ENCODE peak calls at places on chromosomes 5 and 9, in seven cellular contexts. I is fibroblast of lung; F is upper lobe of left lung; H is WERI-Rb-1; O is upper lobe of right lung; C is CD8-positive, alpha-beta memory T cell; T is neuronal stem cell. Y is an unnamed sample.

GRCh38 chr9:119968837-119969707 is 599.8 kb upstream of the BRINP1 start:
- DNase-seq in I (peak), F (no peak), H (peak), O (peak), C (peak), T (peak), Y (no peak)

GRCh38 chr5:6585168-6585567 is 47.7 kb downstream of the NSUN2 start:
- DNase-seq in I (no peak), F (no peak), H (no peak), O (no peak), C (no peak), T (no peak), Y (no peak)

GRCh38 chr9:69411931-69412740 is 87.1 kb downstream of the ENTREP1 start:
- DNase-seq in I (no peak), F (peak), H (no peak), O (no peak), C (no peak), T (no peak), Y (no peak)

GRCh38 chr5:15601274-15601673 is 101.3 kb downstream of the FBXL7 start:
- DNase-seq in I (peak), F (no peak), H (peak), O (no peak), C (no peak), T (no peak), Y (no peak)

GRCh38 chr9:69012690-69013403 is 1.1 kb downstream of the PRKACG start:
- DNase-seq in I (no peak), F (no peak), H (no peak), O (no peak), C (no peak), T (no peak), Y (no peak)

GRCh38 chr5:125006011-125006685 is 259.7 kb upstream of the ZNF608 start:
- DNase-seq in I (no peak), F (no peak), H (no peak), O (no peak), C (no peak), T (peak), Y (no peak)

GRCh38 chr9:3035594-3036389 is 191.9 kb upstream of the PUM3 start:
- DNase-seq in I (no peak), F (no peak), H (no peak), O (no peak), C (no peak), T (no peak), Y (no peak)

GRCh38 chr5:16502866-16503265 is 37.3 kb upstream of the ZNF622 start:
- DNase-seq in I (peak), F (no peak), H (no peak), O (no peak), C (no peak), T (no peak), Y (peak)

GRCh38 chr5:161847896-161848510 is at the start of gene GABRA1:
- DNase-seq in I (no peak), F (peak), H (peak), O (no peak), C (no peak), T (peak), Y (no peak)

GRCh38 chr9:8560560-8561525 is 761.3 kb upstream of the DMAC1 start:
- DNase-seq in I (peak), F (no peak), H (no peak), O (no peak), C (no peak), T (no peak), Y (no peak)

GRCh38 chr9:22595805-22596204 is 149.2 kb downstream of the DMRTA1 start:
- DNase-seq in I (no peak), F (no peak), H (no peak), O (no peak), C (no peak), T (no peak), Y (no peak)

GRCh38 chr9:91301161-91301560 is 60.6 kb downstream of the AUH start:
- DNase-seq in I (peak), F (no peak), H (no peak), O (no peak), C (no peak), T (no peak), Y (no peak)

GRCh38 chr9:110526426-110526825 is 53.1 kb downstream of the SVEP1 start:
- DNase-seq in I (peak), F (no peak), H (no peak), O (no peak), C (no peak), T (no peak), Y (peak)

GRCh38 chr5:111997308-111998159 is 240.5 kb upstream of the NREP start:
- DNase-seq in I (peak), F (no peak), H (no peak), O (no peak), C (no peak), T (no peak), Y (no peak)

GRCh38 chr9:14309403-14309802 is 4.5 kb downstream of the NFIB start:
- DNase-seq in I (peak), F (no peak), H (no peak), O (no peak), C (no peak), T (no peak), Y (peak)

GRCh38 chr9:124723352-124723751 is 47.8 kb downstream of the NR6A1 start:
- DNase-seq in I (no peak), F (no peak), H (no peak), O (no peak), C (no peak), T (no peak), Y (no peak)

GRCh38 chr9:35695801-35696420 is 6.2 kb upstream of the TPM2 start:
- DNase-seq in I (peak), F (no peak), H (no peak), O (no peak), C (no peak), T (no peak), Y (no peak)

GRCh38 chr9:93813687-93814560 is 141.2 kb downstream of the BARX1 start:
- DNase-seq in I (no peak), F (peak), H (peak), O (peak), C (no peak), T (peak), Y (no peak)

GRCh38 chr5:68215208-68215887 is at the start of gene PIK3R1:
- DNase-seq in I (peak), F (peak), H (peak), O (peak), C (peak), T (peak), Y (no peak)

GRCh38 chr5:68217476-68217984 is 2.0 kb downstream of the PIK3R1 start:
- DNase-seq in I (peak), F (peak), H (no peak), O (no peak), C (no peak), T (no peak), Y (no peak)

GRCh38 chr5:68214472-68215207 is 916 bp upstream of the PIK3R1 start:
- DNase-seq in I (no peak), F (peak), H (no peak), O (no peak), C (no peak), T (no peak), Y (no peak)

GRCh38 chr5:68215888-68216736 is 556 bp downstream of the PIK3R1 start:
- DNase-seq in I (peak), F (peak), H (peak), O (peak), C (peak), T (peak), Y (no peak)

GRCh38 chr5:68216737-68217231 is 1.2 kb downstream of the PIK3R1 start:
- DNase-seq in I (peak), F (no peak), H (no peak), O (no peak), C (no peak), T (peak), Y (no peak)
- H3K27ac ChIP-seq in I (peak), F (peak), H (peak), O (peak), C (peak), T (peak), Y (peak)

DNA sequence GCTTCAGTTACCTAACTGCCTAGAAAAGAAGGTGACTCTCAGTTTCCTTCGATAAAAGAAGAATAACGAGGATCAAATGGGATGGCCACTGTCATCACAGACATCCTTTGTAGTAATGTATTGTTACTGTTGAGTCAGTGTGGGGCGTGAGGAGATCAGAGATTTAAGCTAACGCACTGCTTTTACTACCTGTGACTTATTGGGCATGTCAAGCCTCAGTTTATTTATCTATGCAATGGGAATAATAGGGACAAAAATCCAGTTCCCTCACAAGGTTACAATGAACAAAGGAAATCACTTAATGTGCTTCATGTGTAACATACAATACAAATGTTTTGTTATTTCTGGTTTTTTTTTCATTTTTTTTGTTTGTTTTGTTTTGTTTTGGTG is 255 bp upstream of the TRPM6 start:
- DNase-seq in I (no peak), F (no peak), H (no peak), O (no peak), C (no peak), T (peak), Y (no peak)
- H3K4me3 ChIP-seq in I (no peak), F (no peak), H (peak), O (no peak), C (no peak), T (peak), Y (no peak)

GRCh38 chr9:108786322-108786721 is 69.5 kb downstream of the ACTL7B start:
- DNase-seq in I (no peak), F (no peak), H (no peak), O (no peak), C (no peak), T (no peak), Y (no peak)

GRCh38 chr9:108783318-108784127 is 72.3 kb downstream of the ACTL7B start:
- DNase-seq in I (no peak), F (no peak), H (peak), O (no peak), C (no peak), T (no peak), Y (no peak)

GRCh38 chr9:108786756-108787663 is 68.8 kb downstream of the ACTL7B start:
- DNase-seq in I (peak), F (no peak), H (peak), O (no peak), C (no peak), T (no peak), Y (no peak)

GRCh38 chr9:108784128-108784490 is 71.7 kb downstream of the ACTL7B start:
- DNase-seq in I (peak), F (no peak), H (no peak), O (no peak), C (no peak), T (no peak), Y (no peak)

DNA sequence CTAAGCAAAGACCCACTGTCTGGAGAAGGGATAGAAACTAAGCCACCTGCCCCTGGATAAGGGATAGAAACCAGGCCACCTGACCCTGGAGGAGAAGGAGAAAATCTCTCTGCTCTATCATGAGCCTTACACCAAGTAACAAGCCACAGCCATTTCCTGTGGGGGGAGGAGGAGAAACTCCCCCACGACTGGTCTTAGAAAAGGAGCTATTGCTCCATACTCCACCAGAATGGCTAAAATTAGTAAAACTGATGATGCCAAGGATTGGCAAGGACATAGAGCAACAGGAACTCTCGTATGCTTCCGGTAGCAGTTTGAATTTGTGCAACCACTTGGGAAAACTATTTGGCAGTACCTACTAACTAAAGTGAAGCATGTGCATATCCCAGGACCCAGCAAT is 70.8 kb downstream of the ACTL7B start:
- DNase-seq in I (peak), F (no peak), H (peak), O (no peak), C (no peak), T (no peak), Y (no peak)
- H3K27ac ChIP-seq in I (no peak), F (peak), H (peak), O (no peak), C (no peak), T (no peak), Y (no peak)

GRCh38 chr5:151086192-151086869 is 5.5 kb upstream of the TNIP1 start:
- DNase-seq in I (no peak), F (no peak), H (no peak), O (peak), C (no peak), T (no peak), Y (no peak)

GRCh38 chr5:151086905-151087360 is 6.1 kb upstream of the TNIP1 start:
- DNase-seq in I (no peak), F (peak), H (no peak), O (peak), C (no peak), T (no peak), Y (no peak)

GRCh38 chr5:151087475-151087874 is 6.6 kb upstream of the TNIP1 start:
- DNase-seq in I (no peak), F (no peak), H (no peak), O (no peak), C (no peak), T (no peak), Y (no peak)

GRCh38 chr5:151084363-151084762 is 3.5 kb upstream of the TNIP1 start:
- DNase-seq in I (no peak), F (no peak), H (no peak), O (no peak), C (no peak), T (no peak), Y (no peak)

GRCh38 chr5:151085517-151086031 is 4.7 kb upstream of the TNIP1 start:
- DNase-seq in I (no peak), F (peak), H (no peak), O (peak), C (no peak), T (no peak), Y (no peak)
- H3K4me3 ChIP-seq in I (no peak), F (no peak), H (no peak), O (no peak), C (no peak), T (no peak), Y (no peak)

GRCh38 chr5:81773574-81773973 is 22.7 kb upstream of the SSBP2 start:
- DNase-seq in I (no peak), F (no peak), H (no peak), O (no peak), C (no peak), T (no peak), Y (no peak)
- H3K27ac ChIP-seq in I (no peak), F (no peak), H (no peak), O (no peak), C (no peak), T (no peak), Y (no peak)

GRCh38 chr9:112752334-112753110 is 2.0 kb downstream of the SNX30 start:
- DNase-seq in I (no peak), F (no peak), H (no peak), O (no peak), C (no peak), T (no peak), Y (no peak)
- H3K4me3 ChIP-seq in I (no peak), F (no peak), H (no peak), O (peak), C (no peak), T (no peak), Y (no peak)

DNA sequence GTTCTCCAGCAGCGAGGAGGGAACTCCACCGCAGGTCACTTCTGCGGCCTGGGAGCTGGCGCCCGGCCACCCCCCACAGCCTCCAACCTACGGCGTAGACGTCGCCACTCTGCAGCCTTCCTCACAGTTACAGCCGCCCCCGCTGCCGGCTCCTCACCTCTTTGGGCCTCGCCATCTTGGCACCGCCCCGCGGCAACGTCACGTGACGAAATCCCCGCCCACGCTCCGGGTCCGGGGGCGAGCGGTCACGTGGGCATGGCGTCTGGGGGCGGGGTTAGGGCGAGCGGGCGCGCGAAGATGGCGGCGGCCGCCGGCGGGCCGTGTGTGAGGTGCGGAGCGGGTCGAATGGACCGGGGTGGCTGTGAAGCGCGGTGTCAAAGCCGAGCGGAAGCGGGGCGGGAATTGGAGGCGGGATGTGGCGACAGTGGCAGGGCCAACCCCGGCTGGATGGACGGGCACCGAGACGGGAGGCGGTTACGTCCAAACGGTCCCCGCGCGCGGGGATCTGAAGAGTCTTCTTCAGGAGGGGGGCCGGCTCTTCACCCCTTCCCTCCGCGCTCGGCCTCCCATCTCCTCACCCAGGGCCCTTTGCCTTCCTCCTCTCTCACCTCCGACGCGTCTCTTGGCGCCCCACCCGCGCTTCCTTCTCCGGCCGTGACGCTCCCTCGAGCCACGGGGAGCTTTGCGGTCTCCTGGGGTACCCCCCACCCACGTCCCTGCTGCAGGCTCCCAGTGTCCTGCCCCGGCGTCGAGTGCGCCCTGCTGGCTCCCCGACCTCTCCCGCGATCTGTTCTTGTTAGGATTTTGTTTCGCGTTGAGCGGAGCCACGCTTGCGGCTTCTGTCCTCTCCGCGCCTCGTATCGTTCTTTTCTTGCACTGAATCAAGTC is at the start of the genes DOLK and NUP188:
- DNase-seq in I (peak), F (peak), H (peak), O (peak), C (peak), T (peak), Y (no peak)
- H3K27ac ChIP-seq in I (peak), F (peak), H (peak), O (peak), C (peak), T (peak), Y (peak)

DNA sequence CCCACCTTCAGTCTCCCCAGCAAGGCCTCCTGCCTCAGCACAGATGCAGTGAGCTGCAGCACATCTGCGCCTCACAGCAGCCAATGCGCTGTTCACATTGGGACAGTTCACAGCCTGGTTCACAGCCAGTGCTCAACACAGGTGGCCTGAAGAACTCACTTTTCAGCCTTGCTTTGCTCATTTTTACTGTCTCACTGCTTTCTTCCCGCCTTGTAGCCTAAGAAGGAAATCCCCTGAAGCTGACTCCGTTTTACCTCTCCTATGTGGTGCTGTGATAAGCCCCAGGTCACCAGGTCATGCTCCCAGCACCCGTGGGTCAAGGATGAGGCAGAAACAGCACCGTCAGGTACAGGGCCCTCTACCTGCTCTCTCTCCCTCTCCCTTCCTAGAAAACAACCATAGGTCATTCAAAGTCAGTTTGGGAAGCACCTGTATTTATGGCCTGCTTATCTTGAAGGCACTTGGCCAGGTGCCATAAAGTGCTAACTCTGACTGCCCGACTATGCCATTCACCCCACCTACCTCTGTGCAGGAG is 1.1 kb downstream of the GCNT4 start:
- DNase-seq in I (no peak), F (no peak), H (no peak), O (no peak), C (peak), T (no peak), Y (no peak)
- H3K4me3 ChIP-seq in I (peak), F (no peak), H (no peak), O (peak), C (peak), T (peak), Y (peak)

GRCh38 chr5:141958113-141958512 is at the start of gene PCDH12:
- DNase-seq in I (no peak), F (peak), H (peak), O (no peak), C (no peak), T (no peak), Y (no peak)

GRCh38 chr5:141958773-141959172 is 771 bp upstream of the PCDH12 start:
- DNase-seq in I (no peak), F (no peak), H (no peak), O (no peak), C (no peak), T (no peak), Y (no peak)

GRCh38 chr5:141961466-141961865 is 3.5 kb upstream of the PCDH12 start:
- DNase-seq in I (no peak), F (no peak), H (no peak), O (no peak), C (no peak), T (no peak), Y (no peak)

GRCh38 chr5:141960449-141961323 is 2.7 kb upstream of the PCDH12 start:
- DNase-seq in I (peak), F (no peak), H (peak), O (peak), C (peak), T (peak), Y (peak)

DNA sequence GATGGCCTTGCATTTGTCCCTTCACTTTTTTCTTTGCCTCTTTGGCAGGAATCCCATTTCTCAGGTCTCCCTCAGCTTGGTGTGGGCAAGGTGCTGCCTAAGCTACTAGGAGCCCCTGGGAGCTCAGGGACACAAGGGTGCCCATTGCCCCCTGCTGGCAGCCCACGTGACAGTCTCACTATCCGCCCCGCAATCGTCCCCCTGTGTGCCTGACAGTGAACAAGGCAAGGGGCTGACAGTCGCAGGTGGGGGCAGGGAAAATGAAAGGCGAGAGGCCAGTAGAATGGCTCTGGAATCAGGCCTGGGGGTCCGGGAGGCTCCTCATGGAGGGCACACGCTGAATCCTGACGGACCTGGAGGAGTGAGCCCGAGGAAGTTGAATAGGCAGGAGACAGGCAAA is 2.0 kb upstream of the PCDH12 start:
- DNase-seq in I (no peak), F (no peak), H (peak), O (no peak), C (no peak), T (no peak), Y (no peak)
- H3K27ac ChIP-seq in I (no peak), F (peak), H (no peak), O (peak), C (no peak), T (no peak), Y (no peak)

GRCh38 chr5:158897444-158898160 is 202.1 kb downstream of the EBF1 start:
- DNase-seq in I (no peak), F (no peak), H (no peak), O (no peak), C (no peak), T (no peak), Y (no peak)
- H3K4me3 ChIP-seq in I (no peak), F (no peak), H (no peak), O (no peak), C (no peak), T (no peak), Y (no peak)